ENCODE peak calls at places on chromosomes 3 and 15, in four cellular contexts. K is HepG2, Y is K562, V is H1. I is an unnamed sample.

GRCh38 chr3:30167511-30168135 is 438.8 kb upstream of the TGFBR2 start:
- DNase-seq in K (no peak), Y (no peak), V (no peak), I (no peak)

GRCh38 chr3:40618158-40618557 is 93.4 kb downstream of the ZNF621 start:
- DNase-seq in K (no peak), Y (no peak), V (no peak), I (no peak)

GRCh38 chr3:49704629-49705028 is 14.9 kb downstream of the AMIGO3 start:
- DNase-seq in K (no peak), Y (no peak), V (no peak), I (no peak)

GRCh38 chr3:147383617-147384016 is 22.7 kb downstream of the ZIC4 start:
- DNase-seq in K (no peak), Y (no peak), V (no peak), I (no peak)

GRCh38 chr3:197456271-197457091 is 99.3 kb downstream of the BDH1 start:
- DNase-seq in K (peak), Y (peak), V (peak), I (no peak)

GRCh38 chr3:133955892-133956291 is 60.2 kb upstream of the RAB6B start:
- DNase-seq in K (no peak), Y (no peak), V (no peak), I (no peak)

GRCh38 chr3:36060950-36061349 is 319.4 kb upstream of the STAC start:
- DNase-seq in K (no peak), Y (no peak), V (no peak), I (no peak)

GRCh38 chr3:115858995-115859807 is 235.9 kb downstream of the GAP43 start:
- DNase-seq in K (no peak), Y (no peak), V (peak), I (no peak)

GRCh38 chr3:101635954-101636798 is 40.8 kb downstream of the ZBTB11 start:
- DNase-seq in K (peak), Y (peak), V (no peak), I (peak)

GRCh38 chr15:50797926-50798325 is 32.4 kb upstream of the SPPL2A start:
- DNase-seq in K (no peak), Y (no peak), V (no peak), I (no peak)

GRCh38 chr3:171660126-171660661 is 150.1 kb downstream of the PLD1 start:
- DNase-seq in K (no peak), Y (no peak), V (no peak), I (no peak)

GRCh38 chr3:161422171-161422693 is 50.9 kb upstream of the SPTSSB start:
- DNase-seq in K (no peak), Y (no peak), V (no peak), I (no peak)

GRCh38 chr15:80830677-80831076 is 51.5 kb downstream of the CEMIP start:
- DNase-seq in K (no peak), Y (no peak), V (no peak), I (no peak)

GRCh38 chr15:80154336-80154735 is 1.5 kb downstream of the FAH start:
- DNase-seq in K (peak), Y (no peak), V (no peak), I (no peak)

GRCh38 chr3:122991236-122991985 is 36.2 kb downstream of the SEMA5B start:
- DNase-seq in K (no peak), Y (no peak), V (no peak), I (no peak)

GRCh38 chr3:197021231-197021630 is 8.4 kb downstream of the MELTF start:
- DNase-seq in K (no peak), Y (no peak), V (no peak), I (no peak)

GRCh38 chr3:80043226-80043625 is 275.4 kb upstream of the ROBO1 start:
- DNase-seq in K (no peak), Y (no peak), V (no peak), I (no peak)

GRCh38 chr3:150414273-150414672 is 6.2 kb downstream of the TSC22D2 start:
- DNase-seq in K (peak), Y (no peak), V (no peak), I (no peak)

GRCh38 chr3:127961963-127962362 is 46.9 kb downstream of the KBTBD12 start:
- DNase-seq in K (peak), Y (no peak), V (no peak), I (no peak)

GRCh38 chr15:99674279-99674678 is 59.0 kb downstream of the LYSMD4 start:
- DNase-seq in K (no peak), Y (no peak), V (no peak), I (no peak)

GRCh38 chr15:83248151-83248851 is 36.2 kb downstream of the BNC1 start:
- DNase-seq in K (peak), Y (peak), V (peak), I (peak)

GRCh38 chr15:91142097-91142744 is 42.2 kb downstream of the SV2B start:
- DNase-seq in K (peak), Y (no peak), V (no peak), I (no peak)

DNA sequence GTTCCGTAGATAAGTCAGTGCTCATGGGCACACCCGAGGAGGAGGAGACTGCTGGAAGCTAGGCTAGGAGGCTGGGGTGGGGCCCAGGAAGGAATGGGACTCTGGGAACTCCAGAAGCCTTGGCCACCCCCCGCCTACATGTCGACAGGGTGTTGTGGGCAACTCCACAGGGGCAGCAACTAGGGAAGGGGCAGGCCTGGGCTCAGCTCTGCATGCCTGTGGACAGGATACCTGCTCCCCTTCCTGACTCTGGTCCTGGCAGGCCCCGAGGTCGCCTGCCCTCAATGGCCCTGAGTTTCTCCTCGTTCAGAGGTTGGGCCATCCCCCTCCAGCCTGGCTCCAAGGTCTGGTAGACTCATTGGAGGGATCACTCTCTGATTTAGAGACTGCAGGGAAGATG is 138.9 kb upstream of the LINGO1 start:
- DNase-seq in K (no peak), Y (no peak), V (no peak), I (no peak)
- TF ChIP-seq BRCA1 in K (no peak), Y (no peak), V (no peak), I (no peak)

GRCh38 chr3:183590442-183590841 is 34.9 kb upstream of the KLHL6 start:
- DNase-seq in K (no peak), Y (no peak), V (no peak), I (no peak)
- TF ChIP-seq TAF1 in K (no peak), Y (no peak), V (no peak), I (no peak)

DNA sequence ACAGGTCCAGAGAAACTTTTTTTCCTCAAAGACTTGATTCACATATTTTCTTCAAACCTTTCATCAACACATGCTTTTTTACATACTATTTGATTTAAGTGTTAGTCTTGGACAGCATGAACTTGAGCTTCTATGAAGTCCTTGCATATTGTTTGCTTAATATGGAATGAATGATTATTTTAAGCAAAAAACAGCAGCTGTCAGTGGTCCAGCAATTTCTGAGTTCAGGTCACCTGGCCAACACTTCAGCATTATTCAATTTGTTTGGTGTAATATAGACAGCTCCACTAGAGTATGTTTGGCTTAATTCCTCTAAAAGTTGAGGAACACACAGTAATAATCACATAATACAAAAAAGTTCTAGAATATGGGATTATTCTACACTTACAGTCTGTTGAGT is 141.4 kb downstream of the PEX5L start:
- DNase-seq in K (no peak), Y (no peak), V (no peak), I (no peak)
- TF ChIP-seq BRCA1 in K (no peak), Y (no peak), V (no peak), I (no peak)

DNA sequence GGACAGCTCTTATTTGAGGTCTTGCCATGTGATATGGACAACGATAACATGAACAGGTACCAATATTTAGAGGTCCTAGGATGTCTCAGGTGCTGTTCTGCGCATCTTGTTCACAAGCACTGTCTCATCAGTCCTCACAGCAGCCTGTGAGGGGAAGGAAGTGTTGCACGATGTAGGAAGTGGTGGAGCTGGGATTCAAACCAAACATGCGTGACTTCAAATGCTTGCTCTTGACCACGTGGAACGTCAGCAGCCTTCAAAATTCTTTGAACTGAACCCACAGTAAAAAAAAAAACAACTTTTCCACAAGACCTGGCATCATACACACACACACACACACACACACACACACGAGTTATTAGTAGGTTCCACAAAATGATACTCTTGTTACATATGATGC is 153.4 kb upstream of the SMAD3 start:
- DNase-seq in K (no peak), Y (no peak), V (no peak), I (no peak)
- TF ChIP-seq TAF1 in K (no peak), Y (no peak), V (no peak), I (no peak)

GRCh38 chr15:43118276-43118675 is 12.4 kb upstream of the UBR1 start:
- DNase-seq in K (no peak), Y (no peak), V (no peak), I (no peak)
- TF ChIP-seq BRCA1 in K (no peak), Y (no peak), V (no peak), I (no peak)

GRCh38 chr15:55741592-55742497 is 1.1 kb downstream of the PRTG start:
- DNase-seq in K (peak), Y (no peak), V (no peak), I (no peak)
- TF ChIP-seq TAF1 in K (no peak), Y (no peak), V (no peak), I (no peak)

DNA sequence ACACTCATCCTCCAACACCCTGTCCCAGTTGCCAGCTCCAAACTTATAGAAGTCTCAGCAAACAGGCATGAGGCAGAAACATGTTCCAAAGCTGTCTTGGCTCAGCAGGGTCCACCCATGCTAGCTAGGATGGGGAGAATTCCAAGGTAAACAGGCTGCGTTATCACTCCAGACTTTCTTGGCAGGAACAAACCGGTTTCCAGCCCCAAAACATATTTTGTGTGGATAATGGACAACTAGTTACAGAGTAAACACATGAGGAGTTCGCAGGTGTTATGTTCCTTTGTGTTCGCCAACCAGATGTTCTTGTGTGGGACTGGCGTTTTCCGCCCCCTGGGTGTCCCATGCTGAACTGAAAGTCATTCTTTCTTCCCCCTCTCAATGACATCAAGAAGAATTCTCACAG is 396.9 kb upstream of the RGMA start:
- DNase-seq in K (no peak), Y (no peak), V (no peak), I (no peak)
- TF ChIP-seq BRCA1 in K (no peak), Y (no peak), V (no peak), I (no peak)

DNA sequence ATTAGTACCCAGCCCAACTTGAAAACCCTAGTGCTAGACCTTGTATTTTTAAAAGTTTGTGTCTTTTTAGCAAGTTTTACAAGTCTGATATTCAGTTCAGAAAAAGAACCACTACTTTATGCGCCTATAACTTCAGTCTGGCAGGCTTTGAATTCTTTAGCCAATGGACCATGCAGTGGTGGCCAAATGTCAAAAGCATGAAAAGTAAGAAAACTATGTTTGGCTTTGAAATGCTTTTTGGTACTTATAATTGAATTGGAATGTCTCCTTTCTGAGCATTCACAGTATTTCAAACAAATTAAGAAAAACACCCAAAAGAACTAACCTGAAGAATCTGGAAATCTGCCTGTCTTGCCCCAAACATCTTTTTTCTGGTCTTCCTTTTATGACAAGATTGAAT is 12.8 kb downstream of the WDR48 start:
- DNase-seq in K (no peak), Y (no peak), V (no peak), I (no peak)
- TF ChIP-seq TAF1 in K (no peak), Y (no peak), V (no peak), I (no peak)

DNA sequence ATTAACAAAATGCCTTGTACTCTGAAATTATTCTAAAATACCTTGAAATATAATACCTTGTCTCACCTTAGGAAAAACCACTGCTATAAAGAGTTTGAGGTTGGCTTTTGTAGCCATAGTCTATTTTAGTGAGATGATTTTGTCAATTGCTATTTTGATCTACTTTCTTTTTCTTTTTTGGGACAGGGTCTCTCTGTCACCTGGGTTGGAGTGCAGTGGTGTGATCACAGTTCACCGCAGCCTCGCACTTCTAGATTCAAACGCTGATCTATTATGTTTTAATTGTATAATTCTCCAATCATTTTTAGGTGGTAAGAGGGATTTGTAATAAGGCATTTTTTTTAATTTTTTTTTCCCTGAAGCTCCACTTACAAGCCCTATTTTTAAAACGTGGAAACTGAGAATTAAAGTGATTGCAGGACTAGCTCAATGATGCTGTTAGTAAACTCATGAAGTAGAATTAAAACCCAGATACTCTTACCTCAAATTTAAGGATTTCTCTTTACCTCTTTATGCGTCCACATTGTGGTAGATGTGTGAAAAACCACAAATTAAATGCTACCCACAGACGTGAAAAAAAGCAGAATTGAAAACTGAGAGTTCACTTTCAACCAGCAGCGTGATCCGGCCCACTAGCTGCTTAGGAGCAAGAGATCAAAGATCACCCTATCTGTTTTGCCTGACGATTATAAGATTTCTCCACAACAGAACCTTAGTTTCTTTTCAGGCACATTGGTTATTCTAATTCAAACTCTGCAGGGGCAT is 384.2 kb downstream of the CGGBP1 start:
- DNase-seq in K (no peak), Y (no peak), V (no peak), I (peak)
- TF ChIP-seq BRCA1 in K (no peak), Y (no peak), V (no peak), I (no peak)

GRCh38 chr15:96693990-96694517 is 363.6 kb downstream of the NR2F2 start:
- DNase-seq in K (no peak), Y (no peak), V (no peak), I (no peak)
- TF ChIP-seq TAF1 in K (no peak), Y (no peak), V (no peak), I (no peak)